ENCODE peak calls at places on chromosomes 13 and 19, in nine cellular contexts. U is suprapubic skin, Z is kidney epithelial cell, C is SK-N-SH, V is PC-3, O is foreskin fibroblast, E is upper lobe of right lung, D is mammary epithelial cell, N is PC-9. G is an unnamed sample.

GRCh38 chr19:3175761-3176714 is 2.5 kb upstream of the S1PR4 start:
- DNase-seq in V (peak; percentile 91), O (peak; percentile 78), C (no peak), Z (peak; percentile 67), U (no peak), D (peak; percentile 96), E (peak; percentile 91), N (peak; percentile 91), G (peak; percentile 54)

GRCh38 chr13:48403151-48403631 is 9.7 kb downstream of the LPAR6 start:
- DNase-seq in D (no peak), O (peak; percentile 32), Z (no peak), U (no peak), C (no peak), V (no peak), E (no peak), N (no peak), G (no peak)

GRCh38 chr13:32080328-32080744 is 48.8 kb downstream of the FRY start:
- DNase-seq in O (no peak), U (no peak), D (no peak), E (no peak), N (no peak), C (no peak), V (no peak), Z (no peak), G (no peak)

GRCh38 chr13:97259787-97260641 is 37.9 kb downstream of the MBNL2 start:
- DNase-seq in N (peak; percentile 94), E (no peak), U (no peak), C (no peak), Z (no peak), O (peak; percentile 76), D (no peak), V (peak; percentile 49), G (peak; percentile 53)

GRCh38 chr13:51946163-51946669 is 65.0 kb downstream of the ATP7B start:
- DNase-seq in D (no peak), E (no peak), O (no peak), Z (no peak), V (no peak), C (no peak), N (no peak), U (no peak), G (no peak)

GRCh38 chr19:3276341-3276799 is 51.9 kb downstream of the CELF5 start:
- DNase-seq in N (peak; percentile 69), O (no peak), Z (no peak), U (peak; percentile 68), C (peak; percentile 86), E (peak; percentile 71), D (peak; percentile 75), V (peak; percentile 75), G (no peak)

GRCh38 chr13:20127263-20127562 is 33.6 kb downstream of the GJA3 start:
- DNase-seq in D (no peak), O (no peak), N (no peak), U (no peak), E (no peak), V (no peak), C (no peak), Z (no peak), G (no peak)

GRCh38 chr13:39350461-39350881 is 252.5 kb downstream of the LHFPL6 start:
- DNase-seq in Z (no peak), E (no peak), C (no peak), V (no peak), N (no peak), D (no peak), U (no peak), O (no peak), G (no peak)

GRCh38 chr13:25213716-25214115 is 41.6 kb upstream of the AMER2 start:
- DNase-seq in E (no peak), D (peak; percentile 74), N (no peak), O (peak; percentile 33), U (no peak), V (peak; percentile 56), C (no peak), Z (no peak), G (no peak)

GRCh38 chr19:55486971-55487883 is 1.0 kb upstream of the SSC5D start:
- DNase-seq in C (peak; percentile 72), U (peak; percentile 81), D (peak; percentile 67), Z (peak; percentile 85), E (no peak), V (peak; percentile 81), N (peak; percentile 69), O (peak; percentile 99), G (peak; percentile 87)

GRCh38 chr19:16457195-16457953 is 14.4 kb downstream of the EPS15L1 start:
- DNase-seq in Z (no peak), C (peak; percentile 87), N (no peak), V (peak; percentile 5), E (no peak), O (peak; percentile 59), U (peak; percentile 74), D (peak; percentile 54), G (no peak)

GRCh38 chr13:109288151-109288709 is 498.2 kb downstream of the IRS2 start:
- DNase-seq in C (no peak), O (peak; percentile 44), N (no peak), U (no peak), V (no peak), Z (no peak), D (no peak), E (no peak), G (no peak)

GRCh38 chr13:29195459-29195858 is 375.3 kb downstream of the MTUS2 start:
- DNase-seq in E (no peak), V (no peak), U (no peak), D (no peak), O (no peak), Z (no peak), N (no peak), C (no peak), G (no peak)
- TF ChIP-seq CTCF in E (no peak), V (no peak), U (no peak), D (no peak), O (no peak), Z (no peak), N (no peak), C (no peak), G (no peak)

DNA sequence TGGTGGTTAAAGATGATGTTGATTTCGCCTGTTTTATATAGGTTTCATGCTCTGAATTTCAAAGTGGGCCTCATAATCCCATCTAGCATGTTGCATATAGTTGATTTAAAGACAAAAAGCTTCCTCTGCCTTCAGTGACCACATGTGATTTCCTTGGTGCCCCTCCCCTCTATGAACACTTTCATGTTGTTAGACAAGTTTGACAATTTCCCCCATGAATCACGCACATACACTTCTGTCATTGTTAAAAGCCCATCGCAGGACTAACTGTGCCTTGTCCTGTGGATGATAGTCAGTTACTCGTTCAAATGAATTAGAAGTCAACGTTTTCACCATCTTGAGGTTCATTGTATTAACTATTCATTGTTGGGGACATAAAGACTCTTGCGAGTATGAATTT is 6.7 kb downstream of the TNFSF11 start:
- DNase-seq in Z (no peak), V (peak; percentile 56), D (no peak), N (no peak), C (no peak), O (no peak), U (no peak), E (no peak), G (no peak)
- H3K4me3 ChIP-seq in Z (no peak overlapping the region), V (no peak overlapping the region), D (no peak overlapping the region), N (no peak overlapping the region), C (no peak overlapping the region), O (no peak overlapping the region), U (no peak overlapping the region), E (no peak overlapping the region), G (no peak overlapping the region)

GRCh38 chr19:8505680-8506401 is 3.4 kb upstream of the PRAM1 start:
- DNase-seq in N (no peak), Z (peak; percentile 19), O (peak; percentile 83), E (peak; percentile 92), V (peak; percentile 87), U (peak; percentile 89), D (peak; percentile 52), C (peak; percentile 98), G (no peak)

GRCh38 chr19:8510589-8511115 is 3.3 kb downstream of the ZNF414 start:
- DNase-seq in N (no peak), Z (no peak), E (no peak), V (no peak), C (no peak), O (no peak), D (no peak), U (no peak), G (no peak)

GRCh38 chr19:8503506-8503905 is 1.1 kb upstream of the PRAM1 start:
- DNase-seq in U (no peak), O (no peak), N (no peak), V (no peak), E (no peak), D (no peak), C (no peak), Z (no peak), G (no peak)

GRCh38 chr19:8504171-8504570 is 1.7 kb upstream of the PRAM1 start:
- DNase-seq in Z (no peak), C (no peak), O (no peak), N (no peak), E (no peak), D (no peak), V (no peak), U (no peak), G (no peak)

DNA sequence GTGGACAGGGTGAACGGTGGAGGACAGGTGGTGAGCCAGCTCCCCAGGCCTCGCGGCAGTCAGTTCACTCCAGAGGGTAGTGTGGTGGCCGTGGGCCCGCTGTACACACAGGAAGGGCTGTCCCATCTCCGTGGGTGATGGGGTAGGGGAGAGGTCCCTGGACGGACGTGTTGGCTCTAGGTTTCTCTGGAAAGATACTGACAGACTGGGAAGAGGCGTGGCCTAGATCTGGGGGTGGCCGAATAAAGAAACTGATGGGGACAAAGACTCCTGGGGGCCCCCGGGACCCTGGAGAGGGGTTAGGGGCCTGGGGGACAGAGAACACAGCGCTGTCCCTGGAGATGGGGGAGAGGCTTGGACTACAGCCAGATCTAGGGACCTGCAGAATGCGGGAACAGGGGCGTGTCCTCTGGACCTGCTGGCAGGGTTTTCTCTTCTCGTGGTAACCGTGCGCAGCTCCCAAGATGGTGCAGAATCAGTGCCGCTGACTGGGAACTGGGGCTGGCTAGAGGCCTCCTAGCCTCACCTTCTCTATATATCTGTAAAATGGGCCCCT is 4.0 kb upstream of the PRAM1 start:
- DNase-seq in E (no peak), Z (no peak), O (no peak), N (no peak), C (no peak), D (no peak), U (no peak), V (peak; percentile 23), G (no peak)
- TF ChIP-seq CTCF in E (peak; percentile 27), Z (no peak), O (no peak), N (peak; percentile 54), C (no peak), D (no peak), U (no peak), V (peak; percentile 40), G (no peak)

GRCh38 chr19:35207391-35207871 is 21.1 kb downstream of the FAM187B start:
- DNase-seq in V (peak; percentile 19), Z (no peak), E (no peak), D (peak; percentile 48), N (peak; percentile 61), U (no peak), C (no peak), O (no peak), G (no peak)

GRCh38 chr19:35206379-35206778 is 22.2 kb downstream of the FAM187B start:
- DNase-seq in D (no peak), C (no peak), E (no peak), Z (no peak), N (no peak), O (no peak), U (no peak), V (no peak), G (no peak)

GRCh38 chr19:35206855-35207254 is 21.7 kb downstream of the FAM187B start:
- DNase-seq in N (no peak), V (no peak), C (no peak), O (no peak), D (no peak), U (no peak), E (no peak), Z (no peak), G (no peak)

GRCh38 chr19:35209646-35210045 is 18.9 kb downstream of the FAM187B start:
- DNase-seq in U (no peak), O (no peak), Z (no peak), E (no peak), N (no peak), V (no peak), D (no peak), C (no peak), G (no peak)

GRCh38 chr19:35208121-35208520 is 20.4 kb downstream of the FAM187B start:
- DNase-seq in O (no peak), U (no peak), Z (no peak), N (no peak), C (no peak), E (peak; percentile 8), D (no peak), V (no peak), G (no peak)
- H3K4me3 ChIP-seq in O (no peak overlapping the region), U (no peak overlapping the region), Z (no peak overlapping the region), N (no peak overlapping the region), C (no peak overlapping the region), E (no peak overlapping the region), D (no peak overlapping the region), V (no peak overlapping the region), G (no peak overlapping the region)